ENCODE peak calls at places on chromosomes 16 and 17, in eight cellular contexts. L is HCT116, U is psoas muscle, V is ascending aorta, O is PC-3, E is lower lobe of right lung, C is stomach, W is mammary epithelial cell. A is an unnamed sample.

GRCh38 chr16:50196736-50197135 is 43.6 kb downstream of the TENT4B start:
- DNase-seq in L (no peak), U (no peak), V (no peak), O (no peak), E (no peak), C (no peak), W (peak; percentile 61), A (no peak)

GRCh38 chr17:73304971-73305786 is 6.6 kb downstream of the CDC42EP4 start:
- DNase-seq in L (peak; percentile 55), U (peak; percentile 72), V (no peak), O (peak; percentile 84), E (peak; percentile 75), C (peak; percentile 54), W (peak; percentile 69), A (peak; percentile 73)

GRCh38 chr16:49330562-49331201 is 42.9 kb upstream of the C16orf78 start:
- DNase-seq in L (no peak), U (no peak), V (no peak), O (no peak), E (no peak), C (no peak), W (no peak), A (no peak)

GRCh38 chr17:64580384-64581307 is 73.9 kb downstream of the CEP95 start:
- DNase-seq in L (no peak), U (no peak), V (no peak), O (no peak), E (no peak), C (no peak), W (no peak), A (no peak)

GRCh38 chr16:53220585-53220984 is 165.8 kb downstream of the CHD9 start:
- DNase-seq in L (no peak), U (no peak), V (no peak), O (no peak), E (no peak), C (no peak), W (no peak), A (no peak)

GRCh38 chr16:21684199-21684598 is 20.4 kb downstream of the OTOA start:
- DNase-seq in L (peak; percentile 4), U (no peak), V (no peak), O (no peak), E (no peak), C (no peak), W (no peak), A (no peak)

GRCh38 chr16:21203155-21203797 is 8.1 kb downstream of the ZP2 start:
- DNase-seq in L (no peak), U (no peak), V (no peak), O (no peak), E (no peak), C (no peak), W (no peak), A (no peak)

GRCh38 chr17:75515229-75515522 is 161 bp downstream of the CASKIN2 start:
- DNase-seq in L (no peak), U (no peak), V (no peak), O (no peak), E (no peak), C (no peak), W (peak; percentile 8), A (no peak)

GRCh38 chr17:49455226-49455968 is 39.7 kb upstream of the NGFR start:
- DNase-seq in L (no peak), U (no peak), V (no peak), O (no peak), E (no peak), C (no peak), W (no peak), A (no peak)

GRCh38 chr17:8192070-8192815 is 2.3 kb upstream of the BORCS6 start:
- DNase-seq in L (no peak), U (peak; percentile 75), V (peak; percentile 65), O (peak; percentile 42), E (peak; percentile 72), C (peak; percentile 78), W (peak; percentile 89), A (peak; percentile 93)

GRCh38 chr17:31490019-31490383 is 98.5 kb downstream of the RAB11FIP4 start:
- DNase-seq in L (no peak), U (no peak), V (no peak), O (no peak), E (no peak), C (no peak), W (no peak), A (no peak)

GRCh38 chr17:31489295-31490018 is 98.0 kb downstream of the RAB11FIP4 start:
- DNase-seq in L (peak; percentile 31), U (no peak), V (no peak), O (peak; percentile 6), E (peak; percentile 78), C (peak; percentile 92), W (no peak), A (no peak)

GRCh38 chr17:31491794-31492171 is 100.3 kb downstream of the RAB11FIP4 start:
- DNase-seq in L (no peak), U (no peak), V (no peak), O (no peak), E (no peak), C (no peak), W (peak; percentile 25), A (no peak)

GRCh38 chr17:31492206-31492605 is 100.7 kb downstream of the RAB11FIP4 start:
- DNase-seq in L (no peak), U (no peak), V (no peak), O (no peak), E (no peak), C (no peak), W (no peak), A (no peak)

GRCh38 chr17:31490991-31491793 is 99.7 kb downstream of the RAB11FIP4 start:
- DNase-seq in L (no peak), U (no peak), V (no peak), O (no peak), E (peak; percentile 67), C (no peak), W (no peak), A (no peak)
- H3K4me1 ChIP-seq in L (peaks cover 36% of the 10 kb centered on the region), U (peaks cover 6% of the 10 kb centered on the region), V (peaks cover 10% of the 10 kb centered on the region), O (peaks cover 4% of the 10 kb centered on the region), E (peaks cover 84% of the 10 kb centered on the region), C (peaks cover 94% of the 10 kb centered on the region), W (peaks cover 20% of the 10 kb centered on the region), A (peaks cover 21% of the 10 kb centered on the region)

GRCh38 chr16:18983565-18984424 is at the start of gene TMC7:
- DNase-seq in L (peak; percentile 80), U (peak; percentile 71), V (no peak), O (peak; percentile 87), E (peak; percentile 90), C (peak; percentile 83), W (peak; percentile 83), A (peak; percentile 78)
- H3K27ac ChIP-seq in L (peak within 1 kb of the TSS; percentile 60), U (peak within 1 kb of the TSS; percentile 61), V (peak within 1 kb of the TSS; percentile 67), O (peak within 1 kb of the TSS; percentile 94), E (peak within 1 kb of the TSS; percentile 78), C (peak within 1 kb of the TSS; percentile 44), W (peak within 1 kb of the TSS; percentile 75), A (peak within 1 kb of the TSS; percentile 16)

GRCh38 chr17:83051423-83052240 is 27.8 kb upstream of the METRNL start:
- DNase-seq in L (peak; percentile 97), U (peak; percentile 97), V (peak; percentile 91), O (peak; percentile 98), E (peak; percentile 98), C (peak; percentile 97), W (peak; percentile 95), A (peak; percentile 99)
- TF ChIP-seq CTCF in L (no peak), U (no peak), V (no peak), O (no peak), E (no peak), C (no peak), W (no peak), A (peak; percentile 5)

GRCh38 chr17:28726396-28726911 is 421 bp upstream of the TLCD1 start:
- DNase-seq in L (peak; percentile 53), U (no peak), V (no peak), O (peak; percentile 54), E (no peak), C (peak; percentile 69), W (peak; percentile 73), A (peak; percentile 84)

GRCh38 chr17:28724500-28725165 is 1.4 kb downstream of the TLCD1 start:
- DNase-seq in L (no peak), U (no peak), V (no peak), O (no peak), E (no peak), C (no peak), W (no peak), A (no peak)

GRCh38 chr17:28726912-28727726 is 1.1 kb upstream of the TLCD1 start:
- DNase-seq in L (peak; percentile 89), U (peak; percentile 92), V (peak; percentile 72), O (peak; percentile 93), E (peak; percentile 95), C (peak; percentile 96), W (peak; percentile 95), A (peak; percentile 95)

GRCh38 chr17:28725660-28726395 is at the start of gene TLCD1:
- DNase-seq in L (no peak), U (peak; percentile 69), V (no peak), O (peak; percentile 68), E (peak; percentile 84), C (peak; percentile 73), W (peak; percentile 89), A (peak; percentile 62)

DNA sequence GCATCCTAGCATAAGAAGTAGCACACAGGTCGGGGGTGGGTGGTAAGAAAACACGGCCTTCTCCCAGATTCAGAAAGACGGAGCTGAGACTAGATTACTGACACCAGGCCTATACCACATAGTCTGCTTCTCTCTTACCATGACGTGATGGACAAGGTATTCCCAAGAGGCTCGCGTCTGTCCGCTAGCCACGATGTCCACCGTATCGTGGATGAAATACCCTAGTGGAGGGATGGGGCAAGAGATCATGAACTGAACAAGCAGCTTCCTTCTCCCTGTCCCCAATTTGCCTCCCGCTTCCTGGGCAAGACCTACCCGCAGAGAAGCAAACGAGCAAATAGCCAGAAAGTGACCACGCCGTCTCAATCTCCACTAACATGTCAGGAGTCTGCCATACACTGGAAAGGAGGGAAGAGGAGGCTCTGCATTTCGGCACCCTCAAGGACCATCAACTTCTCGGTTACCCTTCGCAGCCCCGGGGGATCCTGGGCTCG is 820 bp downstream of the TLCD1 start:
- DNase-seq in L (peak; percentile 50), U (no peak), V (no peak), O (peak; percentile 30), E (no peak), C (no peak), W (no peak), A (no peak)
- H3K4me1 ChIP-seq in L (peaks cover 42% of the 10 kb centered on the region), U (peaks cover 40% of the 10 kb centered on the region), V (peaks cover 17% of the 10 kb centered on the region), O (peaks cover 37% of the 10 kb centered on the region), E (peaks cover 79% of the 10 kb centered on the region), C (peaks cover 87% of the 10 kb centered on the region), W (peaks cover 55% of the 10 kb centered on the region), A (peaks cover 4% of the 10 kb centered on the region)

A was measured in tibial artery.